ENCODE peak calls at places on chromosomes 3 and 15, in nine cellular contexts. J, A, O, E, W, F, X, L and R are unnamed samples.

GRCh38 chr3:52245322-52246263 is at the start of gene PPM1M:
- DNase-seq in L (peak), J (peak), W (no peak), E (peak), F (peak), A (no peak), X (peak), O (no peak), R (peak)

GRCh38 chr15:63015618-63016017 is 26.9 kb upstream of the TPM1 start:
- DNase-seq in E (no peak), A (no peak), F (peak), W (no peak), O (peak), X (no peak), J (peak), L (no peak), R (no peak)

GRCh38 chr3:48301814-48302194 is 31.7 kb downstream of the SPINK8 start:
- DNase-seq in F (peak), X (no peak), J (no peak), E (no peak), A (no peak), W (peak), O (peak), L (peak), R (peak)

GRCh38 chr3:61809879-61810278 is 248.5 kb downstream of the PTPRG start:
- DNase-seq in F (no peak), L (peak), A (no peak), X (peak), E (no peak), J (peak), W (no peak), O (no peak), R (no peak)

GRCh38 chr3:181265750-181266333 is 276.3 kb upstream of the DNAJC19 start:
- DNase-seq in O (no peak), J (no peak), L (no peak), E (no peak), X (no peak), F (no peak), A (no peak), W (no peak), R (peak)

GRCh38 chr15:64151727-64152506 is at the start of gene SNX22:
- DNase-seq in O (no peak), W (no peak), F (no peak), J (peak), L (no peak), X (no peak), A (no peak), E (no peak), R (no peak)

GRCh38 chr3:10251006-10251405 is 2.7 kb downstream of the TATDN2 start:
- DNase-seq in L (no peak), J (no peak), E (no peak), F (no peak), O (no peak), X (no peak), A (no peak), W (no peak), R (peak)

GRCh38 chr3:163056874-163057497 is 1560.4 kb downstream of the OTOL1 start:
- DNase-seq in O (no peak), X (no peak), E (no peak), A (no peak), W (peak), F (peak), L (no peak), J (no peak), R (peak)

GRCh38 chr3:48847053-48847585 is 555 bp downstream of the PRKAR2A start:
- DNase-seq in W (peak), O (peak), E (peak), J (peak), F (peak), L (peak), A (no peak), X (peak), R (peak)

GRCh38 chr3:71524688-71525087 is 58.8 kb downstream of the FOXP1 start:
- DNase-seq in O (no peak), A (no peak), J (no peak), F (no peak), X (no peak), E (no peak), W (no peak), L (no peak), R (no peak)

GRCh38 chr3:196063049-196063448 is 18.8 kb downstream of the TFRC start:
- DNase-seq in L (no peak), O (no peak), F (no peak), W (no peak), J (no peak), A (no peak), X (no peak), E (no peak), R (no peak)

GRCh38 chr3:9890249-9891071 is at the start of gene JAGN1:
- DNase-seq in L (peak), O (peak), F (peak), X (peak), E (peak), W (peak), J (peak), A (peak), R (peak)

GRCh38 chr3:169391672-169392071 is 271.8 kb downstream of the MECOM start:
- DNase-seq in E (no peak), F (no peak), L (no peak), X (no peak), O (no peak), W (no peak), A (no peak), J (no peak), R (no peak)

GRCh38 chr3:34955684-34956083 is 683.6 kb upstream of the ARPP21 start:
- DNase-seq in O (no peak), J (no peak), W (no peak), F (no peak), X (no peak), A (no peak), L (no peak), E (no peak), R (no peak)

GRCh38 chr3:190747566-190747965 is 114.9 kb downstream of the GMNC start:
- DNase-seq in J (no peak), F (no peak), L (no peak), W (no peak), O (no peak), A (no peak), X (no peak), E (no peak), R (no peak)

GRCh38 chr3:194993896-194994295 is 277.1 kb downstream of the XXYLT1 start:
- DNase-seq in F (no peak), E (no peak), O (no peak), W (no peak), L (no peak), X (no peak), A (no peak), J (no peak), R (no peak)

GRCh38 chr15:70775160-70775559 is 11.8 kb upstream of the UACA start:
- DNase-seq in X (no peak), A (no peak), F (peak), L (no peak), E (no peak), W (no peak), O (peak), J (no peak), R (no peak)

GRCh38 chr15:58492661-58493397 is 61.0 kb downstream of the LIPC start:
- DNase-seq in O (no peak), F (no peak), W (no peak), J (peak), A (no peak), X (no peak), L (no peak), E (no peak), R (peak)

GRCh38 chr3:123571264-123571972 is 13.4 kb downstream of the HACD2 start:
- DNase-seq in A (no peak), L (no peak), O (no peak), J (no peak), F (no peak), W (no peak), E (no peak), X (no peak), R (peak)

GRCh38 chr3:8328971-8329370 is 172.7 kb upstream of the LMCD1 start:
- DNase-seq in X (no peak), A (no peak), L (no peak), E (no peak), J (no peak), W (no peak), F (no peak), O (no peak), R (no peak)

GRCh38 chr15:31346367-31347066 is 19.9 kb downstream of the KLF13 start:
- DNase-seq in E (no peak), O (no peak), A (no peak), F (no peak), L (no peak), J (no peak), X (peak), W (no peak), R (no peak)
- TF ChIP-seq POLR2A in E (no peak), O (no peak), A (peak), F (no peak), L (no peak), J (no peak), X (no peak), W (no peak), R (no peak)

GRCh38 chr15:76011611-76012010 is 613 bp downstream of the NRG4 start:
- DNase-seq in O (no peak), W (no peak), J (no peak), X (no peak), E (no peak), L (no peak), A (no peak), F (peak), R (peak)

GRCh38 chr15:76006136-76006778 is 6.0 kb downstream of the NRG4 start:
- DNase-seq in W (no peak), A (no peak), F (no peak), O (no peak), E (no peak), L (no peak), J (peak), X (no peak), R (peak)

DNA sequence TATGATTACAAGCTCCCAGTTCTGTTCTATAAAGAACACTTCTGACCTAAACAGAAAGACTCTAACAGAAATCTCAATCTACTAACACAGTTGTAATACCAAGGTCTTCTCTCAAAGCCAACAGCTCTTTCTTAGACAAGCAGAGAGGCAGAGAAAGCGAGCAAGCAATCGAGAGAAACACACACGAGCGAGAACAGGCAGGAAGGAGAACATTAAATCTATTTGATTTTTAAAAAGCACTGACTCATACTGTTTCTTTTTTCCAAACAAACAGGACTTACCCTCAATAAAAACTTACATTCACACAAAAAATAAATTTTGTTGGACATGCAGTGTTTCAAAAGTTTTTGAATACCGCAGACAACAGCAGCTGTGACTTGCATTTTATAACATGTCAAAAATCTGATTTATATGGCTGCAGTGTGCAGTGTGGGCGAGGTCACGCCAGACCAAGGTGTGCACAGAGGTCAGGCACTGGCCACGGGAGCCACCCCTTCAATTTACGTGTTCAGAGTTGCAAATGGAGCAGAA is at the start of gene NRG4:
- DNase-seq in E (no peak), F (peak), L (no peak), W (peak), J (peak), O (no peak), X (no peak), A (no peak), R (peak)
- TF ChIP-seq POLR2A in E (no peak), F (no peak), L (no peak), W (no peak), J (no peak), O (no peak), X (no peak), A (no peak), R (no peak)

GRCh38 chr3:138479355-138479964 is 45.0 kb downstream of the ESYT3 start:
- DNase-seq in E (no peak), A (no peak), J (no peak), F (peak), O (no peak), X (no peak), W (peak), L (no peak), R (peak)
- TF ChIP-seq POLR2A in E (no peak), A (no peak), J (no peak), F (no peak), O (no peak), X (no peak), W (no peak), L (no peak), R (no peak)

DNA sequence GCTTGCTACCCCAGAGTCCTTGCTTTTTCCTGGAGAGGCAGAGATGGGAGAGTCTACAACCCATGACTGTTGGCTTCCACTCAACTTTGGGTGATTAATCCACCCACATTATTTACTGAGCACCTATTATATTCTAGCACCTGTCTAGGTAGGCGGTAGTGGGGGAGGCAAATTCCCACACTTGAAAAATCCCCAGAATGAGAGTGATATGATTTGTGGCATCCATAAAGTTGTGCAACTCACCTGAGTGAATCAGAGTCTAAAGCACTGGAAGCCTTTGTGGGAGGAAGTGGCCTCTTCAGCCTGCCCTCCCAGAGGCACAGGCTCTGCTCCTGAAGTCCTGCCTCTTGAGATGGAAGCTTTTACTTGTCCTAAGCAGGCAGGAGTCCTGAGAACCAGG is 40.4 kb upstream of the CTNNB1 start:
- DNase-seq in W (no peak), O (no peak), X (no peak), L (no peak), A (no peak), F (no peak), E (no peak), J (no peak), R (peak)
- TF ChIP-seq POLR2A in W (no peak), O (no peak), X (peak), L (no peak), A (no peak), F (no peak), E (no peak), J (no peak), R (no peak)